ENCODE peak calls at places on chromosomes 11 and 22, in eight cellular contexts. L is dorsolateral prefrontal cortex; N is cardiac fibroblast; T is progenitor cell of endocrine pancreas; U is endodermal cell; K is SK-N-SH; D is AG09319; C is CD8-positive, alpha-beta T cell. S is an unnamed sample.

GRCh38 chr11:120909676-120910215 is 114.2 kb upstream of the TBCEL start:
- DNase-seq in D (no peak), N (no peak), C (no peak), L (no peak), T (no peak), K (no peak), U (no peak), S (no peak)

GRCh38 chr22:30609260-30610185 is 2.5 kb downstream of the TCN2 start:
- DNase-seq in N (peak), C (no peak), U (peak), T (no peak), D (peak), K (no peak), L (no peak), S (no peak)

GRCh38 chr11:116986521-116987105 is 111.6 kb downstream of the SIK3 start:
- DNase-seq in K (no peak), U (no peak), D (peak), T (no peak), L (no peak), C (no peak), N (peak), S (no peak)

GRCh38 chr11:94303884-94304459 is 408 bp upstream of the IZUMO1R start:
- DNase-seq in C (no peak), T (no peak), U (no peak), L (no peak), K (no peak), N (no peak), D (no peak), S (no peak)

GRCh38 chr22:19880786-19881569 is 26.3 kb upstream of the GNB1L start:
- DNase-seq in D (peak), K (peak), N (peak), C (no peak), U (peak), L (peak), T (peak), S (peak)

GRCh38 chr11:45073575-45074225 is 72.7 kb upstream of the PRDM11 start:
- DNase-seq in C (no peak), T (no peak), N (no peak), D (no peak), U (no peak), K (no peak), L (no peak), S (no peak)

GRCh38 chr11:120573756-120574354 is 62.3 kb downstream of the GRIK4 start:
- DNase-seq in C (no peak), U (peak), D (no peak), T (no peak), K (no peak), L (no peak), N (no peak), S (no peak)

GRCh38 chr11:76524461-76524860 is 79.6 kb downstream of the EMSY start:
- DNase-seq in D (no peak), T (no peak), C (no peak), N (no peak), L (no peak), K (no peak), U (no peak), S (no peak)

GRCh38 chr11:76410771-76411423 is 29.8 kb downstream of the GVQW3 start:
- DNase-seq in U (peak), L (no peak), T (no peak), D (no peak), C (no peak), K (no peak), N (no peak), S (peak)

GRCh38 chr22:20867179-20868099 is 8.6 kb downstream of the SNAP29 start:
- DNase-seq in L (no peak), N (peak), K (peak), C (no peak), D (no peak), T (no peak), U (no peak), S (no peak)

GRCh38 chr11:94722735-94723134 is 45.4 kb upstream of the AMOTL1 start:
- DNase-seq in L (no peak), U (no peak), T (no peak), C (no peak), K (no peak), D (no peak), N (no peak), S (no peak)

GRCh38 chr11:124108158-124108557 is 7.1 kb upstream of the VWA5A start:
- DNase-seq in U (peak), K (no peak), D (no peak), N (peak), L (peak), C (no peak), T (no peak), S (no peak)

GRCh38 chr22:16933924-16934282 is 74.1 kb downstream of the GAB4 start:
- DNase-seq in K (no peak), T (no peak), C (no peak), U (no peak), D (no peak), L (no peak), N (no peak), S (no peak)

GRCh38 chr11:129434641-129435498 is 59.2 kb downstream of the BARX2 start:
- DNase-seq in T (no peak), N (no peak), D (no peak), C (no peak), U (no peak), K (no peak), L (no peak), S (no peak)

GRCh38 chr11:15901046-15901445 is 455.3 kb downstream of the SOX6 start:
- DNase-seq in K (no peak), U (peak), N (peak), C (no peak), T (peak), L (no peak), D (no peak), S (peak)

GRCh38 chr22:26681395-26681821 is 24.0 kb downstream of the MIAT start:
- DNase-seq in D (no peak), T (no peak), N (peak), U (peak), L (no peak), C (no peak), K (no peak), S (peak)

GRCh38 chr11:76173663-76174062 is 32.6 kb downstream of the WNT11 start:
- DNase-seq in U (no peak), N (no peak), C (no peak), T (no peak), K (no peak), D (no peak), L (no peak), S (no peak)

GRCh38 chr11:72568861-72569260 is 105.4 kb downstream of the PDE2A start:
- DNase-seq in N (no peak), K (no peak), T (no peak), U (peak), C (no peak), D (no peak), L (no peak), S (no peak)

GRCh38 chr11:66071326-66071870 is 1.3 kb downstream of the PACS1 start:
- DNase-seq in T (no peak), U (no peak), D (no peak), K (no peak), C (no peak), N (no peak), L (no peak), S (no peak)

GRCh38 chr11:77140231-77140959 is 12.3 kb downstream of the MYO7A start:
- DNase-seq in D (no peak), N (peak), L (no peak), T (no peak), C (no peak), K (peak), U (peak), S (peak)

GRCh38 chr11:35045219-35045819 is 93.7 kb upstream of the CD44 start:
- DNase-seq in C (peak), T (no peak), K (no peak), U (no peak), L (no peak), N (no peak), D (no peak), S (no peak)

GRCh38 chr11:118929496-118930151 is 3.9 kb upstream of the BCL9L start:
- DNase-seq in K (peak), C (peak), N (peak), U (peak), T (peak), L (peak), D (no peak), S (peak)
- TF ChIP-seq CTCF in K (no peak), C (no peak), N (no peak), U (no peak), T (no peak), L (no peak), D (no peak), S (no peak)

GRCh38 chr11:1487851-1488574 is 1.4 kb upstream of the MOB2 start:
- DNase-seq in C (no peak), L (no peak), T (no peak), D (no peak), U (no peak), N (no peak), K (no peak), S (no peak)
- TF ChIP-seq CTCF in C (no peak), L (no peak), T (no peak), D (no peak), U (no peak), N (no peak), K (no peak), S (no peak)

GRCh38 chr11:101428918-101429317 is 154.9 kb downstream of the TRPC6 start:
- DNase-seq in U (peak), D (no peak), N (peak), T (no peak), K (no peak), C (no peak), L (no peak), S (no peak)
- TF ChIP-seq CTCF in U (peak), D (peak), N (peak), T (peak), K (peak), C (no peak), L (no peak), S (no peak)

DNA sequence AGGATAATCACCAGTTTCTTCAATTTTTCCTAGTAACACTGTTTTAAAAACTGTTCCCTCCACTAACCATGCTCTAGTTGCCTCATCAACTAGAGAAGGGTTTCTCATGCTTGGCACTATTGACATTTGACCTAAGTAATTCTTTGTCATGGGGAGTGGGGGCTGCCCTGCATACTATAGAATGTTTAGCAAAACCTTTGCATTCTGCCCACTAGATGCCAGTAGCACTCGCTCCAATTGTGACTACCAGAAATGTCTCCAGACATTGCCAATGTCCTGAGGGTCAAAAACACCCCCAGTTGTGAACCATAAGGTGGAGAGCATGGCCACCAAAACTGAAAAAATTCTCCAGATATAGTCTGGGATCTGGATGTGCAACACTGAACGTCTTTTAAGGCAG is 27.6 kb upstream of the BMAL1 start:
- DNase-seq in D (no peak), U (no peak), T (no peak), L (no peak), C (no peak), K (no peak), N (peak), S (no peak)
- TF ChIP-seq CTCF in D (peak), U (peak), T (no peak), L (no peak), C (no peak), K (peak), N (peak), S (no peak)

GRCh38 chr11:12160231-12160630 is 49.8 kb downstream of the MICAL2 start:
- DNase-seq in L (no peak), T (no peak), N (no peak), C (no peak), K (no peak), D (no peak), U (peak), S (no peak)

GRCh38 chr11:12161137-12161536 is 50.7 kb downstream of the MICAL2 start:
- DNase-seq in K (no peak), C (no peak), T (no peak), N (no peak), U (peak), L (no peak), D (no peak), S (no peak)

GRCh38 chr11:12160680-12161079 is 50.3 kb downstream of the MICAL2 start:
- DNase-seq in U (peak), C (no peak), N (no peak), D (no peak), L (no peak), K (no peak), T (no peak), S (no peak)

GRCh38 chr11:12158926-12159325 is 48.5 kb downstream of the MICAL2 start:
- DNase-seq in D (no peak), C (no peak), U (peak), K (no peak), L (no peak), N (peak), T (no peak), S (no peak)

GRCh38 chr11:12159351-12160099 is 49.1 kb downstream of the MICAL2 start:
- DNase-seq in T (no peak), N (peak), U (peak), C (no peak), D (no peak), L (peak), K (no peak), S (no peak)
- TF ChIP-seq CTCF in T (no peak), N (no peak), U (no peak), C (no peak), D (peak), L (no peak), K (peak), S (no peak)

DNA sequence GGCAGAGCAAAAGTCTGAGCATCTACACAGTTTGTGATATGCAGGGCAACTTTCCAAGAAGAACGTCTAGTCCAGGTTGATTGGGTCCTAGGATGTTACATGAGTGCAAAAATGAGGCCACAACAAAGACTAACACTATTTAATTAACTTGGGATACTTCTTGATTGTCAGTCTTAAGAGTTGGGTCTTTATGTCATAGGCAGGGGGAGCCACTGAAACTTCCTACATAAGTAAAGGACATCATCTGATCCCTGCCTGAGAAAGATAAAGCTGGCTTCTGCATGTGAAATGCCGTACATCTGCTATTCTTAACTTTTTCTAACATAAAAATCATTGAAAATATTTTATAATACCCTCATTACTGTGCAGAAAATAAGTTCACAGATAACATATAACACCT is 525.5 kb downstream of the NTM start:
- DNase-seq in T (no peak), U (no peak), C (no peak), D (no peak), L (no peak), N (no peak), K (no peak), S (no peak)
- TF ChIP-seq CTCF in T (no peak), U (peak), C (no peak), D (no peak), L (no peak), N (no peak), K (no peak), S (no peak)

GRCh38 chr11:105718641-105719040 is 108.8 kb downstream of the GRIA4 start:
- DNase-seq in D (no peak), N (no peak), T (no peak), L (no peak), U (no peak), C (no peak), K (no peak), S (no peak)

GRCh38 chr11:105719073-105719846 is 109.4 kb downstream of the GRIA4 start:
- DNase-seq in T (no peak), K (no peak), C (no peak), D (peak), L (no peak), N (no peak), U (no peak), S (no peak)

GRCh38 chr11:105720096-105720495 is 110.2 kb downstream of the GRIA4 start:
- DNase-seq in L (peak), C (no peak), U (no peak), K (no peak), T (no peak), D (no peak), N (no peak), S (no peak)

DNA sequence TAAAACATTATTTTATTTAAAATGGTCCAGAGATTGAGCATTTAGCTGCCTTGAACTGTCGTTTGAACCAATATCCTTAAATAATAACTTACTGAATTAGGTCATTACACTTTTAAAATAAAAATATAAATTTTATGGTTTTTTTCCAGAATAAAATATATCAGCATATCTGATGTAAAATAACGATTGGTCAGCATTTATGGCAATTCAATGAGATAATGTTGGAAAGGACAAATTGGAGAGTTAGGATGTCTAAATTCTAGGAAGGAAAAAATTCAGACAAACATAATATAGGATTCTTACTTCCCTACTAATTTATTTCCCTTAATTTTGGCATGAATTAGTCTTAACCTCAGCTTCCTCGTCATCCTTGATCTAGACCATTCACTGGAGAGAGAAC is 113.4 kb downstream of the GRIA4 start:
- DNase-seq in N (no peak), T (no peak), C (no peak), U (no peak), L (no peak), D (no peak), K (no peak), S (no peak)
- TF ChIP-seq CTCF in N (no peak), T (no peak), C (no peak), U (no peak), L (no peak), D (no peak), K (no peak), S (no peak)

GRCh38 chr11:105577645-105578044 is 32.2 kb upstream of the GRIA4 start:
- DNase-seq in K (peak), T (no peak), L (no peak), D (no peak), N (peak), C (no peak), U (no peak), S (no peak)
- TF ChIP-seq CTCF in K (no peak), T (peak), L (no peak), D (no peak), N (peak), C (no peak), U (peak), S (no peak)

S was measured in nephron progenitor cell.